ENCODE peak calls at places on chromosomes 4 and X, in five cellular contexts. I is H7, L is HTR-8/SVneo, F is kidney tubule cell, A is NCI-H2171. Q is an unnamed sample.

GRCh38 chrX:7062276-7062675 is 85.2 kb upstream of the STS start:
- DNase-seq in I (no peak), L (no peak), F (peak), A (no peak), Q (no peak)

GRCh38 chr4:4425696-4426095 is 38.8 kb downstream of the NSG1 start:
- DNase-seq in L (no peak), A (no peak), F (no peak), I (no peak), Q (no peak)

GRCh38 chr4:8331567-8331955 is 62.0 kb downstream of the HTRA3 start:
- DNase-seq in I (no peak), F (no peak), L (no peak), A (no peak), Q (no peak)

GRCh38 chrX:46382595-46382994 is 162.6 kb downstream of the ZNF674 start:
- DNase-seq in F (no peak), A (no peak), I (no peak), L (no peak), Q (no peak)

GRCh38 chr4:128393111-128393704 is 105.6 kb upstream of the PGRMC2 start:
- DNase-seq in F (peak), I (no peak), A (no peak), L (peak), Q (no peak)

GRCh38 chr4:55727746-55728145 is 91.6 kb upstream of the NMU start:
- DNase-seq in F (peak), I (no peak), A (no peak), L (no peak), Q (no peak)

GRCh38 chr4:4270529-4270928 is 19.4 kb downstream of the LYAR start:
- DNase-seq in F (no peak), L (no peak), I (no peak), A (no peak), Q (no peak)

GRCh38 chrX:66601522-66601921 is 37.4 kb downstream of the EDA2R start:
- DNase-seq in L (no peak), F (no peak), I (no peak), A (no peak), Q (no peak)

GRCh38 chr4:19386786-19387185 is 864.9 kb upstream of the SLIT2 start:
- DNase-seq in I (no peak), A (no peak), F (peak), L (no peak), Q (no peak)

GRCh38 chr4:72208421-72209075 is 176.7 kb downstream of the NPFFR2 start:
- DNase-seq in I (no peak), A (no peak), L (no peak), F (peak), Q (no peak)

GRCh38 chr4:1550122-1551070 is 133.7 kb downstream of the FAM53A start:
- DNase-seq in I (no peak), L (no peak), A (no peak), F (no peak), Q (no peak)

GRCh38 chr4:168408620-168409019 is 71.7 kb downstream of the DDX60L start:
- DNase-seq in F (peak), A (peak), L (peak), I (no peak), Q (peak)

GRCh38 chr4:125043453-125043852 is 271.3 kb upstream of the FAT4 start:
- DNase-seq in F (no peak), L (no peak), I (no peak), A (no peak), Q (no peak)

GRCh38 chr4:52932586-52933482 is 70.7 kb downstream of the RASL11B start:
- DNase-seq in I (no peak), A (peak), F (peak), L (no peak), Q (no peak)

GRCh38 chr4:186700746-186701145 is 22.9 kb downstream of the FAT1 start:
- DNase-seq in L (no peak), A (no peak), I (no peak), F (peak), Q (no peak)

GRCh38 chr4:34619531-34620109 is 1624.7 kb downstream of the ARAP2 start:
- DNase-seq in A (no peak), L (no peak), I (no peak), F (peak), Q (peak)

GRCh38 chr4:2598661-2599654 is 62.5 kb downstream of the FAM193A start:
- DNase-seq in I (peak), F (peak), A (no peak), L (no peak), Q (no peak)

GRCh38 chrX:134572816-134573682 is 85.2 kb downstream of the PLAC1 start:
- DNase-seq in F (peak), A (no peak), I (no peak), L (no peak), Q (no peak)

GRCh38 chr4:13476152-13476551 is 8.0 kb downstream of the RAB28 start:
- DNase-seq in I (no peak), F (no peak), A (no peak), L (no peak), Q (no peak)

GRCh38 chr4:177483271-177483670 is 41.0 kb upstream of the AGA start:
- DNase-seq in F (peak), I (no peak), L (no peak), A (no peak), Q (no peak)

GRCh38 chr4:176726803-176727202 is 65.9 kb downstream of the VEGFC start:
- DNase-seq in L (no peak), A (no peak), F (no peak), I (no peak), Q (no peak)

GRCh38 chr4:77007358-77008230 is 58.0 kb downstream of the SEPTIN11 start:
- DNase-seq in A (no peak), I (peak), L (peak), F (peak), Q (no peak)

GRCh38 chrX:120358687-120359086 is 3.2 kb upstream of the ATP1B4 start:
- DNase-seq in F (peak), L (no peak), A (no peak), I (no peak), Q (no peak)

Q was measured in non-pigmented ciliary epithelial cell.